ENCODE peak calls at places on chromosomes 1 and 21, in five cellular contexts. N, V, R, W and S are unnamed samples.

GRCh38 chr1:218829143-218829542 is 344.5 kb upstream of the LYPLAL1 start:
- DNase-seq in W (no peak), V (no peak), N (no peak), R (no peak), S (no peak)

GRCh38 chr1:6438047-6438525 is 13.5 kb downstream of the ESPN start:
- DNase-seq in R (peak), W (peak), V (peak), N (no peak), S (no peak)

GRCh38 chr1:230149751-230150584 is 82.9 kb downstream of the GALNT2 start:
- DNase-seq in R (no peak), N (no peak), W (peak), V (no peak), S (no peak)

GRCh38 chr21:34808569-34809204 is 139.9 kb downstream of the CLIC6 start:
- DNase-seq in R (no peak), W (no peak), N (peak), V (no peak), S (no peak)

GRCh38 chr1:3673381-3674099 is 21.2 kb downstream of the TP73 start:
- DNase-seq in V (no peak), W (no peak), N (no peak), R (no peak), S (no peak)

GRCh38 chr1:213982814-213983588 is 4.8 kb upstream of the PROX1 start:
- DNase-seq in R (no peak), V (no peak), W (no peak), N (no peak), S (no peak)

GRCh38 chr1:171655215-171656116 is 3.0 kb upstream of the MYOC start:
- DNase-seq in N (no peak), V (peak), R (no peak), W (peak), S (no peak)

GRCh38 chr1:226738421-226738994 is 574 bp downstream of the ITPKB start:
- DNase-seq in W (peak), V (peak), R (no peak), N (no peak), S (no peak)

GRCh38 chr1:67980028-67980427 is 70.4 kb downstream of the DIRAS3 start:
- DNase-seq in V (no peak), R (no peak), N (no peak), W (no peak), S (no peak)

GRCh38 chr1:108750476-108751191 is 4.2 kb downstream of the STXBP3 start:
- DNase-seq in V (no peak), N (no peak), R (no peak), W (no peak), S (no peak)

GRCh38 chr1:217943361-217943760 is 312.2 kb downstream of the SPATA17 start:
- DNase-seq in N (no peak), V (no peak), R (no peak), W (no peak), S (no peak)

GRCh38 chr1:15201849-15202551 is 45.0 kb upstream of the FHAD1 start:
- DNase-seq in N (no peak), R (no peak), W (no peak), V (no peak), S (no peak)

GRCh38 chr1:89686520-89686919 is 53.6 kb downstream of the LRRC8C start:
- DNase-seq in N (no peak), W (no peak), R (no peak), V (no peak), S (no peak)

GRCh38 chr1:201891451-201892045 is 2.9 kb downstream of the SHISA4 start:
- DNase-seq in W (no peak), N (no peak), V (no peak), R (no peak), S (no peak)

GRCh38 chr1:84698151-84698651 is 7.9 kb upstream of the SSX2IP start:
- DNase-seq in N (peak), W (no peak), V (no peak), R (no peak), S (peak)

GRCh38 chr1:55478742-55479141 is 263.6 kb upstream of the USP24 start:
- DNase-seq in V (no peak), W (no peak), R (no peak), N (no peak), S (no peak)

GRCh38 chr21:38669186-38669585 is 136.5 kb upstream of the ETS2 start:
- DNase-seq in V (no peak), W (no peak), R (no peak), N (no peak), S (no peak)

GRCh38 chr1:18869847-18870246 is 10.4 kb upstream of the TAS1R2 start:
- DNase-seq in N (no peak), W (no peak), R (no peak), V (no peak), S (no peak)